ENCODE peak calls at places on chromosomes 4 and X, in nine cellular contexts. One of them, this sample, is unnamed.

GRCh38 chr4:55866973-55867574 is 13.6 kb downstream of the EXOC1 start:
- DNase-seq in CD8-positive, alpha-beta memory T cell: peak; percentile 47
- DNase-seq in HCEC 1CT: peak; percentile 71
- DNase-seq in NCI-H774: peak; percentile 43
- DNase-seq in endothelial cell of umbilical vein: peak; percentile 78
- DNase-seq in neural crest cell: no peak
- DNase-seq in mesendoderm: peak; percentile 77
- DNase-seq in ELF-1: peak; percentile 36
- DNase-seq in fibroblast of villous mesenchyme: peak; percentile 79
- DNase-seq in this sample: peak; percentile 73

GRCh38 chrX:67619253-67619652 is 75.4 kb downstream of the AR start:
- DNase-seq in NCI-H774: no peak
- DNase-seq in fibroblast of villous mesenchyme: peak; percentile 25
- DNase-seq in HCEC 1CT: peak; percentile 83
- DNase-seq in neural crest cell: no peak
- DNase-seq in ELF-1: no peak
- DNase-seq in CD8-positive, alpha-beta memory T cell: no peak
- DNase-seq in endothelial cell of umbilical vein: peak; percentile 66
- DNase-seq in mesendoderm: no peak
- DNase-seq in this sample: peak; percentile 16

GRCh38 chrX:131331152-131331551 is 42.0 kb upstream of the IGSF1 start:
- DNase-seq in NCI-H774: no peak
- DNase-seq in fibroblast of villous mesenchyme: no peak
- DNase-seq in HCEC 1CT: no peak
- DNase-seq in neural crest cell: no peak
- DNase-seq in ELF-1: peak; percentile 8
- DNase-seq in endothelial cell of umbilical vein: no peak
- DNase-seq in mesendoderm: peak; percentile 19
- DNase-seq in CD8-positive, alpha-beta memory T cell: no peak
- DNase-seq in this sample: no peak

GRCh38 chr4:152106113-152106763 is 345.4 kb upstream of the GATB start:
- DNase-seq in neural crest cell: no peak
- DNase-seq in HCEC 1CT: peak; percentile 92
- DNase-seq in NCI-H774: no peak
- DNase-seq in ELF-1: peak; percentile 65
- DNase-seq in fibroblast of villous mesenchyme: peak; percentile 95
- DNase-seq in CD8-positive, alpha-beta memory T cell: no peak
- DNase-seq in mesendoderm: peak; percentile 86
- DNase-seq in endothelial cell of umbilical vein: peak; percentile 96
- DNase-seq in this sample: peak; percentile 90

GRCh38 chr4:16045687-16046086 is 38.1 kb downstream of the PROM1 start:
- DNase-seq in HCEC 1CT: no peak
- DNase-seq in ELF-1: no peak
- DNase-seq in fibroblast of villous mesenchyme: no peak
- DNase-seq in mesendoderm: no peak
- DNase-seq in endothelial cell of umbilical vein: no peak
- DNase-seq in CD8-positive, alpha-beta memory T cell: no peak
- DNase-seq in NCI-H774: no peak
- DNase-seq in neural crest cell: no peak
- DNase-seq in this sample: no peak

GRCh38 chrX:154506483-154507332 is 9.3 kb downstream of the FAM3A start:
- DNase-seq in neural crest cell: no peak
- DNase-seq in HCEC 1CT: no peak
- DNase-seq in NCI-H774: no peak
- DNase-seq in CD8-positive, alpha-beta memory T cell: no peak
- DNase-seq in mesendoderm: no peak
- DNase-seq in ELF-1: no peak
- DNase-seq in fibroblast of villous mesenchyme: no peak
- DNase-seq in endothelial cell of umbilical vein: no peak
- DNase-seq in this sample: no peak

GRCh38 chr4:100208964-100209363 is 18.7 kb upstream of the DDIT4L start:
- DNase-seq in neural crest cell: no peak
- DNase-seq in ELF-1: no peak
- DNase-seq in endothelial cell of umbilical vein: no peak
- DNase-seq in NCI-H774: no peak
- DNase-seq in CD8-positive, alpha-beta memory T cell: no peak
- DNase-seq in mesendoderm: no peak
- DNase-seq in fibroblast of villous mesenchyme: no peak
- DNase-seq in HCEC 1CT: no peak
- DNase-seq in this sample: peak; percentile 10

GRCh38 chr4:10020106-10020505 is 1.2 kb downstream of the SLC2A9 start:
- DNase-seq in HCEC 1CT: no peak
- DNase-seq in CD8-positive, alpha-beta memory T cell: no peak
- DNase-seq in neural crest cell: no peak
- DNase-seq in mesendoderm: no peak
- DNase-seq in fibroblast of villous mesenchyme: no peak
- DNase-seq in ELF-1: no peak
- DNase-seq in NCI-H774: no peak
- DNase-seq in endothelial cell of umbilical vein: no peak
- DNase-seq in this sample: no peak

GRCh38 chr4:111398906-111399330 is 746.3 kb upstream of the FAM241A start:
- DNase-seq in ELF-1: no peak
- DNase-seq in HCEC 1CT: no peak
- DNase-seq in NCI-H774: no peak
- DNase-seq in CD8-positive, alpha-beta memory T cell: no peak
- DNase-seq in endothelial cell of umbilical vein: no peak
- DNase-seq in fibroblast of villous mesenchyme: peak; percentile 30
- DNase-seq in neural crest cell: no peak
- DNase-seq in mesendoderm: no peak
- DNase-seq in this sample: peak; percentile 20

GRCh38 chrX:118724352-118724751 is 3.1 kb upstream of the IL13RA1 start:
- DNase-seq in HCEC 1CT: no peak
- DNase-seq in CD8-positive, alpha-beta memory T cell: no peak
- DNase-seq in ELF-1: no peak
- DNase-seq in neural crest cell: no peak
- DNase-seq in fibroblast of villous mesenchyme: no peak
- DNase-seq in mesendoderm: no peak
- DNase-seq in endothelial cell of umbilical vein: no peak
- DNase-seq in NCI-H774: no peak
- DNase-seq in this sample: no peak

GRCh38 chrX:72121381-72121780 is 10.3 kb downstream of the RTL5 start:
- DNase-seq in mesendoderm: no peak
- DNase-seq in endothelial cell of umbilical vein: peak; percentile 68
- DNase-seq in CD8-positive, alpha-beta memory T cell: peak; percentile 56
- DNase-seq in fibroblast of villous mesenchyme: peak; percentile 72
- DNase-seq in NCI-H774: no peak
- DNase-seq in HCEC 1CT: peak; percentile 71
- DNase-seq in ELF-1: no peak
- DNase-seq in neural crest cell: no peak
- DNase-seq in this sample: no peak

GRCh38 chr4:8431553-8431952 is 9.0 kb downstream of the ACOX3 start:
- DNase-seq in HCEC 1CT: no peak
- DNase-seq in endothelial cell of umbilical vein: no peak
- DNase-seq in CD8-positive, alpha-beta memory T cell: no peak
- DNase-seq in NCI-H774: no peak
- DNase-seq in fibroblast of villous mesenchyme: no peak
- DNase-seq in mesendoderm: no peak
- DNase-seq in ELF-1: no peak
- DNase-seq in neural crest cell: no peak
- DNase-seq in this sample: no peak

GRCh38 chr4:66055999-66056398 is 385.7 kb upstream of the EPHA5 start:
- DNase-seq in CD8-positive, alpha-beta memory T cell: no peak
- DNase-seq in neural crest cell: no peak
- DNase-seq in fibroblast of villous mesenchyme: no peak
- DNase-seq in HCEC 1CT: no peak
- DNase-seq in NCI-H774: no peak
- DNase-seq in endothelial cell of umbilical vein: no peak
- DNase-seq in ELF-1: no peak
- DNase-seq in mesendoderm: no peak
- DNase-seq in this sample: no peak

GRCh38 chr4:24646777-24647460 is 62.6 kb upstream of the DHX15 start:
- DNase-seq in HCEC 1CT: no peak
- DNase-seq in NCI-H774: no peak
- DNase-seq in mesendoderm: no peak
- DNase-seq in ELF-1: no peak
- DNase-seq in CD8-positive, alpha-beta memory T cell: no peak
- DNase-seq in fibroblast of villous mesenchyme: no peak
- DNase-seq in endothelial cell of umbilical vein: no peak
- DNase-seq in neural crest cell: no peak
- DNase-seq in this sample: no peak

GRCh38 chr4:184268574-184269160 is 51.0 kb upstream of the ENPP6 start:
- DNase-seq in endothelial cell of umbilical vein: peak; percentile 17
- DNase-seq in ELF-1: no peak
- DNase-seq in NCI-H774: no peak
- DNase-seq in HCEC 1CT: peak; percentile 9
- DNase-seq in CD8-positive, alpha-beta memory T cell: no peak
- DNase-seq in mesendoderm: peak; percentile 44
- DNase-seq in neural crest cell: no peak
- DNase-seq in fibroblast of villous mesenchyme: no peak
- DNase-seq in this sample: no peak

GRCh38 chrX:120795301-120795700 is 80.4 kb downstream of the CT47B1 start:
- DNase-seq in ELF-1: no peak
- DNase-seq in CD8-positive, alpha-beta memory T cell: no peak
- DNase-seq in mesendoderm: no peak
- DNase-seq in HCEC 1CT: no peak
- DNase-seq in fibroblast of villous mesenchyme: no peak
- DNase-seq in NCI-H774: no peak
- DNase-seq in neural crest cell: no peak
- DNase-seq in endothelial cell of umbilical vein: peak; percentile 26
- DNase-seq in this sample: no peak

GRCh38 chr4:3254302-3255131 is 5.6 kb downstream of the MSANTD1 start:
- DNase-seq in CD8-positive, alpha-beta memory T cell: no peak
- DNase-seq in HCEC 1CT: no peak
- DNase-seq in fibroblast of villous mesenchyme: no peak
- DNase-seq in endothelial cell of umbilical vein: no peak
- DNase-seq in NCI-H774: no peak
- DNase-seq in ELF-1: no peak
- DNase-seq in mesendoderm: no peak
- DNase-seq in neural crest cell: no peak
- DNase-seq in this sample: no peak

GRCh38 chr4:176042195-176042594 is 23.4 kb upstream of the WDR17 start:
- DNase-seq in ELF-1: no peak
- DNase-seq in CD8-positive, alpha-beta memory T cell: no peak
- DNase-seq in mesendoderm: no peak
- DNase-seq in HCEC 1CT: no peak
- DNase-seq in NCI-H774: no peak
- DNase-seq in neural crest cell: no peak
- DNase-seq in fibroblast of villous mesenchyme: no peak
- DNase-seq in endothelial cell of umbilical vein: no peak
- DNase-seq in this sample: no peak

This sample was measured in hepatocyte.